ENCODE peak calls at places on chromosomes 7 and 10, in nine cellular contexts. L is T1000; M is amygdala; I is activated naive CD4-positive, alpha-beta T cell treated with anti-CD3 and anti-CD28 coated beads for 36 hours; E is left cardiac atrium; C is T-helper 1 cell; T is KBM-7; V is NB4; H is activated CD4-positive, alpha-beta T cell treated with anti-CD3 and anti-CD28 coated beads for 24 hours. F is an unnamed sample.

GRCh38 chr10:95788830-95789229 is 32.9 kb downstream of the ENTPD1 start:
- DNase-seq in M (no peak), C (no peak), E (no peak), I (no peak), T (no peak), L (no peak), H (no peak), V (no peak), F (no peak)

GRCh38 chr10:22715290-22715625 is 880 bp upstream of the PIP4K2A start:
- DNase-seq in T (no peak), H (no peak), I (no peak), M (no peak), L (no peak), C (no peak), E (no peak), V (no peak), F (no peak)

GRCh38 chr7:142873281-142873784 is 12.2 kb downstream of the TRPV6 start:
- DNase-seq in V (peak), C (no peak), H (peak), T (peak), M (no peak), I (peak), E (no peak), L (no peak), F (no peak)

GRCh38 chr7:27917774-27918314 is 177.9 kb downstream of the TAX1BP1 start:
- DNase-seq in L (no peak), T (no peak), C (no peak), M (no peak), E (no peak), I (no peak), H (no peak), V (no peak), F (no peak)

GRCh38 chr7:71131753-71132520 is at the start of gene GALNT17:
- DNase-seq in E (no peak), V (no peak), M (no peak), L (no peak), C (no peak), H (no peak), T (no peak), I (no peak), F (no peak)

GRCh38 chr10:23892296-23892695 is 316.6 kb upstream of the KIAA1217 start:
- DNase-seq in I (no peak), C (no peak), E (no peak), V (no peak), M (no peak), L (no peak), T (no peak), H (no peak), F (no peak)

GRCh38 chr7:57367171-57367570 is 82.8 kb upstream of the ZNF716 start:
- DNase-seq in C (no peak), I (no peak), E (no peak), M (no peak), H (no peak), L (no peak), T (no peak), V (no peak), F (no peak)

GRCh38 chr7:129222064-129222463 is 2.8 kb upstream of the AHCYL2 start:
- DNase-seq in I (no peak), C (no peak), M (no peak), H (no peak), E (no peak), L (no peak), T (peak), V (no peak), F (no peak)

GRCh38 chr7:151059362-151060112 is at the start of gene SLC4A2:
- DNase-seq in I (peak), E (peak), V (peak), T (peak), L (peak), C (peak), M (peak), H (peak), F (peak)

GRCh38 chr7:46508541-46508940 is 587.5 kb upstream of the IGFBP3 start:
- DNase-seq in E (no peak), H (no peak), T (no peak), I (no peak), M (no peak), C (no peak), V (no peak), L (no peak), F (no peak)

GRCh38 chr7:43612599-43613589 is 30.0 kb downstream of the STK17A start:
- DNase-seq in I (peak), H (peak), C (no peak), E (no peak), M (no peak), L (no peak), T (no peak), V (no peak), F (no peak)

GRCh38 chr7:2941201-2941859 is 97.2 kb upstream of the GNA12 start:
- DNase-seq in V (peak), H (no peak), L (no peak), I (no peak), M (no peak), E (no peak), T (peak), C (no peak), F (no peak)

GRCh38 chr7:5704534-5704922 is 76.9 kb downstream of the RNF216 start:
- DNase-seq in L (peak), M (peak), C (peak), H (peak), I (peak), E (peak), V (peak), T (peak), F (peak)

GRCh38 chr10:114855776-114856543 is 34.4 kb downstream of the FHIP2A start:
- DNase-seq in E (no peak), M (no peak), H (no peak), T (no peak), C (no peak), I (no peak), L (no peak), V (no peak), F (no peak)

GRCh38 chr10:131636841-131637724 is 263.7 kb upstream of the PPP2R2D start:
- DNase-seq in I (no peak), H (no peak), V (no peak), C (no peak), M (no peak), E (no peak), L (no peak), T (no peak), F (no peak)

GRCh38 chr7:129423700-129424410 is 10.4 kb upstream of the STRIP2 start:
- DNase-seq in C (no peak), E (no peak), T (no peak), I (no peak), L (no peak), H (no peak), M (no peak), V (no peak), F (no peak)

GRCh38 chr7:34061175-34061574 is 155.8 kb downstream of the BMPER start:
- DNase-seq in T (no peak), I (no peak), E (no peak), H (no peak), L (no peak), M (no peak), C (no peak), V (no peak), F (no peak)

GRCh38 chr7:111954474-111955311 is 251.5 kb downstream of the DOCK4 start:
- DNase-seq in V (no peak), M (no peak), C (no peak), L (no peak), E (peak), H (no peak), I (no peak), T (no peak), F (peak)

GRCh38 chr10:89207801-89208551 is 859 bp upstream of the CH25H start:
- DNase-seq in M (no peak), C (peak), H (no peak), V (peak), L (no peak), I (peak), T (peak), E (peak), F (peak)

F was measured in C1 segment of cervical spinal cord.